ENCODE peak calls at places on chromosomes 6 and 20, in four cellular contexts. F is cardiac muscle cell, H is upper lobe of right lung, X is cardiac fibroblast. G is an unnamed sample.

GRCh38 chr6:36545767-36546663 is 1.3 kb downstream of the STK38 start:
- DNase-seq in F (peak), H (no peak), X (peak), G (no peak)

GRCh38 chr6:166334878-166335277 is 7.5 kb downstream of the SFT2D1 start:
- DNase-seq in F (no peak), H (no peak), X (no peak), G (no peak)

GRCh38 chr6:46170357-46171289 is at the start of gene ENPP5:
- DNase-seq in F (peak), H (peak), X (no peak), G (no peak)

GRCh38 chr6:135935951-135936601 is 84.6 kb downstream of the PDE7B start:
- DNase-seq in F (no peak), H (no peak), X (peak), G (no peak)

GRCh38 chr20:43832096-43832816 is 82.4 kb upstream of the TOX2 start:
- DNase-seq in F (no peak), H (no peak), X (no peak), G (no peak)

GRCh38 chr6:34030831-34031566 is 114.9 kb downstream of the GRM4 start:
- DNase-seq in F (no peak), H (no peak), X (no peak), G (no peak)

GRCh38 chr6:139540276-139540675 is 165.8 kb upstream of the CITED2 start:
- DNase-seq in F (peak), H (no peak), X (peak), G (peak)

GRCh38 chr6:109961666-109962065 is 16.4 kb upstream of the GPR6 start:
- DNase-seq in F (peak), H (no peak), X (peak), G (no peak)

GRCh38 chr6:22361576-22361975 is 64.7 kb upstream of the PRL start:
- DNase-seq in F (no peak), H (no peak), X (no peak), G (no peak)

GRCh38 chr20:2775139-2775538 is 25.3 kb downstream of the CPXM1 start:
- DNase-seq in F (no peak), H (no peak), X (no peak), G (no peak)

GRCh38 chr6:101397199-101397598 is 3.7 kb downstream of the GRIK2 start:
- DNase-seq in F (peak), H (no peak), X (peak), G (no peak)

GRCh38 chr20:45842169-45842812 is 8.7 kb downstream of the SNX21 start:
- DNase-seq in F (peak), H (no peak), X (peak), G (peak)

GRCh38 chr6:19811397-19812079 is 25.6 kb upstream of the ID4 start:
- DNase-seq in F (no peak), H (no peak), X (no peak), G (no peak)

GRCh38 chr6:2063547-2063946 is 181.9 kb downstream of the GMDS start:
- DNase-seq in F (no peak), H (no peak), X (no peak), G (no peak)

GRCh38 chr6:168744866-168745265 is 303.9 kb downstream of the SMOC2 start:
- DNase-seq in F (no peak), H (no peak), X (no peak), G (no peak)

GRCh38 chr6:158409451-158409850 is 97.2 kb downstream of the TULP4 start:
- DNase-seq in F (peak), H (no peak), X (peak), G (peak)

GRCh38 chr6:125748534-125749111 is 809 bp upstream of the HEY2 start:
- DNase-seq in F (peak), H (no peak), X (peak), G (no peak)

GRCh38 chr6:46655803-46656202 is 3.0 kb downstream of the SLC25A27 start:
- DNase-seq in F (peak), H (no peak), X (peak), G (no peak)

GRCh38 chr6:128307671-128308070 is 212.7 kb downstream of the PTPRK start:
- DNase-seq in F (no peak), H (no peak), X (peak), G (no peak)

GRCh38 chr20:58719258-58719657 is 26.7 kb downstream of the NPEPL1 start:
- DNase-seq in F (no peak), H (peak), X (no peak), G (no peak)

GRCh38 chr6:53437557-53438202 is 88.9 kb upstream of the ELOVL5 start:
- DNase-seq in F (peak), H (no peak), X (peak), G (peak)

GRCh38 chr6:140153703-140154102 is 779.3 kb upstream of the CITED2 start:
- DNase-seq in F (no peak), H (no peak), X (peak), G (no peak)

GRCh38 chr20:3798405-3798768 is 2.3 kb downstream of the CDC25B start:
- DNase-seq in F (no peak), H (no peak), X (no peak), G (no peak)

GRCh38 chr6:41683460-41684310 is 45.4 kb downstream of the MDFI start:
- DNase-seq in F (peak), H (peak), X (peak), G (no peak)

GRCh38 chr6:34391023-34391485 is 1.4 kb downstream of the NUDT3 start:
- DNase-seq in F (peak), H (no peak), X (peak), G (peak)

GRCh38 chr20:58127731-58128130 is 100.7 kb downstream of the ANKRD60 start:
- DNase-seq in F (peak), H (peak), X (peak), G (peak)

GRCh38 chr6:1124885-1125284 is 187.0 kb upstream of the FOXQ1 start:
- DNase-seq in F (no peak), H (no peak), X (no peak), G (no peak)

GRCh38 chr20:20712004-20712473 is 405 bp downstream of the RALGAPA2 start:
- DNase-seq in F (no peak), H (no peak), X (no peak), G (no peak)

GRCh38 chr6:42338573-42339218 is 113.0 kb downstream of the TRERF1 start:
- DNase-seq in F (peak), H (no peak), X (peak), G (peak)

GRCh38 chr6:73388800-73389512 is 5.7 kb upstream of the DDX43 start:
- DNase-seq in F (peak), H (peak), X (peak), G (no peak)

GRCh38 chr6:98526465-98526864 is 307.9 kb upstream of the POU3F2 start:
- DNase-seq in F (no peak), H (no peak), X (no peak), G (no peak)

GRCh38 chr20:6269163-6269873 is 146.5 kb upstream of the FERMT1 start:
- DNase-seq in F (peak), H (no peak), X (no peak), G (no peak)

GRCh38 chr6:168516941-168517741 is 76.2 kb downstream of the SMOC2 start:
- DNase-seq in F (no peak), H (no peak), X (no peak), G (no peak)

GRCh38 chr20:24780648-24781047 is 168.4 kb upstream of the CST7 start:
- DNase-seq in F (no peak), H (peak), X (no peak), G (no peak)

GRCh38 chr20:4840831-4841230 is 119.1 kb downstream of the PRND start:
- DNase-seq in F (no peak), H (no peak), X (no peak), G (no peak)

GRCh38 chr20:50636601-50637539 is 54.5 kb downstream of the RIPOR3 start:
- DNase-seq in F (no peak), H (no peak), X (peak), G (no peak)

GRCh38 chr20:33489495-33490022 is 337 bp upstream of the CBFA2T2 start:
- DNase-seq in F (peak), H (peak), X (peak), G (peak)

GRCh38 chr20:33488201-33488600 is 1.7 kb upstream of the CBFA2T2 start:
- DNase-seq in F (no peak), H (peak), X (no peak), G (no peak)

GRCh38 chr20:33493076-33493766 is 3.3 kb downstream of the CBFA2T2 start:
- DNase-seq in F (no peak), H (peak), X (no peak), G (no peak)

GRCh38 chr20:33490934-33491656 is 1.2 kb downstream of the CBFA2T2 start:
- DNase-seq in F (no peak), H (no peak), X (peak), G (no peak)

DNA sequence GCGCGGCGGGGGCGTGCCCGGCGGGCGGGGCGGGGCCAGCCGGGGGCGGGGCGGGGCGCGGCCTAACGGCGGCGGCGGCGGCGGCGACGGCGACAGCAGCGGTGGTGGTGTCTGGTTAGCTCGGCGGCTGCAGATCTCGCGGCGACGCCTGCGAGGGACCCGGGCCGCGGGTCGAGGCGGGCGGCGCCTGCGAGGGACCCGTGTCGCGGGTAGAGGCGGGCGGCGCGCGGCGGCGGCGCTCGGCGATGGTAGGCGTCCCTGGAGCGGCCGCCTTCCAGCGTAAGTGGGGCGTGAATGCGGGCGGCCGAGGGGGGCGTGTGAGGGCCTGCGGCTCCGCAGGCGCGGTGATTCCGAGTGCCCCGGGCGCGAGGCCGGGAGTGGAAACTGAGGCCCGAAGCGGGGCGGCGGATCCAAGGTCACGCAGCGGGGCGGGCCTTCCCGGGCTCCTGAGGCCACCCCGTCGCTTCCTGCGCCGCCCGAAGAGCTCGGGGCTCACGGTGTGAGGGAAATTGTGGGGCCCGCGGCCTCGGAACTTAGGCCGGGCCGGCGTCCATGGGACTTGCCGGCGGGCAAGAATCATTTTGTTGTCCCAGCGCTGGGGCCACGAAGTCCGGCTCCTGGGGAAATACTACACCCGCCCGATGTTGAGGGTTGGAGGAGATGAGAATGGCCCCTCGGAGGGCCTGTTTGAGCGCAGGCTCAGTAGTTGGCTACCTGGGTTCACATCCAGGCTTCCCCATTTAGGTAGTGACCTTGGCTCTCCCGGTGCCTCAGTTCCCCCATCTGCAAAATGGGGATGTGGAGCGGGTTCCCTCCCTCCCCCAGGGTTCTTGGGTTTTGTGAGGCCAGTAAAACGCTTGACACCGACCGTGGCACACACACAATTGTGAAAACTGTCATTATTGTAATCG is at the start of gene CBFA2T2:
- DNase-seq in F (peak), H (peak), X (peak), G (peak)
- TF ChIP-seq CTCF in F (no peak), H (no peak), X (no peak), G (no peak)

GRCh38 chr6:26272171-26272631 is 92.8 kb upstream of the BTN3A2 start:
- DNase-seq in F (no peak), H (peak), X (no peak), G (no peak)
- H3K4me3 ChIP-seq in F (peak), H (peak), X (peak), G (peak)

GRCh38 chr6:14066782-14067406 is 50.7 kb upstream of the CD83 start:
- DNase-seq in F (peak), H (no peak), X (peak), G (no peak)

GRCh38 chr6:14068623-14069022 is 48.9 kb upstream of the CD83 start:
- DNase-seq in F (no peak), H (no peak), X (no peak), G (no peak)

GRCh38 chr6:14072084-14072483 is 45.5 kb upstream of the CD83 start:
- DNase-seq in F (peak), H (no peak), X (no peak), G (no peak)

GRCh38 chr6:14068133-14068532 is 49.4 kb upstream of the CD83 start:
- DNase-seq in F (peak), H (no peak), X (peak), G (peak)

GRCh38 chr6:14070457-14070856 is 47.1 kb upstream of the CD83 start:
- DNase-seq in F (peak), H (no peak), X (no peak), G (no peak)
- TF ChIP-seq CTCF in F (no peak), H (no peak), X (no peak), G (no peak)

GRCh38 chr6:30741789-30742315 is 635 bp downstream of the FLOT1 start:
- DNase-seq in F (no peak), H (no peak), X (peak), G (no peak)

GRCh38 chr6:30742316-30743098 is at the start of gene FLOT1:
- DNase-seq in F (peak), H (peak), X (peak), G (peak)

GRCh38 chr6:30744054-30744805 is at the start of gene IER3:
- DNase-seq in F (peak), H (peak), X (peak), G (peak)

GRCh38 chr6:30740993-30741784 is 1.3 kb downstream of the FLOT1 start:
- DNase-seq in F (no peak), H (no peak), X (peak), G (no peak)

GRCh38 chr6:30743099-30744053 is 889 bp upstream of the FLOT1 start:
- DNase-seq in F (peak), H (peak), X (peak), G (no peak)
- H3K4me3 ChIP-seq in F (peak), H (peak), X (peak), G (peak)

GRCh38 chr20:19249515-19249914 is 37.1 kb downstream of the SLC24A3 start:
- DNase-seq in F (peak), H (no peak), X (peak), G (no peak)
- TF ChIP-seq CTCF in F (no peak), H (peak), X (no peak), G (no peak)

G was measured in AG09309.